ENCODE peak calls at places on chromosomes 5 and 9, in four cellular contexts. F is HepG2, X is H1, U is GM12878. M is an unnamed sample.

GRCh38 chr9:114119242-114120191 is 20.4 kb upstream of the KIF12 start:
- DNase-seq in F (peak), X (no peak), U (no peak), M (no peak)

GRCh38 chr5:159240301-159240870 is 22.7 kb upstream of the UBLCP1 start:
- DNase-seq in F (no peak), X (no peak), U (no peak), M (no peak)

GRCh38 chr9:12666813-12667212 is 26.4 kb upstream of the TYRP1 start:
- DNase-seq in F (peak), X (no peak), U (no peak), M (no peak)

GRCh38 chr5:178237431-178238312 is 5.1 kb upstream of the PHYKPL start:
- DNase-seq in F (no peak), X (no peak), U (no peak), M (no peak)

GRCh38 chr9:127910613-127911205 is 6.1 kb downstream of the ST6GALNAC4 start:
- DNase-seq in F (no peak), X (no peak), U (no peak), M (no peak)

GRCh38 chr5:138948391-138949222 is 73.5 kb upstream of the LRRTM2 start:
- DNase-seq in F (no peak), X (no peak), U (no peak), M (no peak)

GRCh38 chr5:180786398-180787005 is 16.1 kb downstream of the MGAT1 start:
- DNase-seq in F (no peak), X (no peak), U (no peak), M (no peak)

GRCh38 chr5:119417891-119418781 is 34.2 kb upstream of the HSD17B4 start:
- DNase-seq in F (no peak), X (no peak), U (no peak), M (no peak)

GRCh38 chr9:69223605-69224004 is 49.5 kb downstream of the TJP2 start:
- DNase-seq in F (peak), X (peak), U (no peak), M (peak)

GRCh38 chr9:134800791-134801339 is 79.7 kb upstream of the FCN2 start:
- DNase-seq in F (no peak), X (no peak), U (no peak), M (no peak)

GRCh38 chr9:99169982-99170761 is 51.6 kb downstream of the ALG2 start:
- DNase-seq in F (no peak), X (no peak), U (no peak), M (peak)

GRCh38 chr5:1037123-1037670 is 28.6 kb downstream of the NKD2 start:
- DNase-seq in F (no peak), X (no peak), U (no peak), M (no peak)

GRCh38 chr9:71895122-71895521 is 15.9 kb downstream of the ABHD17B start:
- DNase-seq in F (no peak), X (no peak), U (no peak), M (no peak)

GRCh38 chr5:139653616-139654015 is 5.5 kb downstream of the CXXC5 start:
- DNase-seq in F (no peak), X (no peak), U (no peak), M (no peak)

GRCh38 chr5:137220523-137220927 is 278.6 kb downstream of the SPOCK1 start:
- DNase-seq in F (peak), X (peak), U (no peak), M (peak)

GRCh38 chr5:176875783-176876505 is 23.2 kb downstream of the HK3 start:
- DNase-seq in F (no peak), X (no peak), U (no peak), M (no peak)

GRCh38 chr9:35829084-35829763 is at the start of gene TMEM8B:
- DNase-seq in F (peak), X (no peak), U (no peak), M (peak)

GRCh38 chr9:116358251-116358650 is 204.7 kb downstream of the PAPPA start:
- DNase-seq in F (no peak), X (no peak), U (no peak), M (no peak)

GRCh38 chr5:158023266-158023665 is 164.3 kb upstream of the CLINT1 start:
- DNase-seq in F (no peak), X (no peak), U (no peak), M (no peak)
- TF ChIP-seq SUZ12 in F (no peak), X (no peak), U (no peak), M (no peak)

GRCh38 chr9:33277484-33277883 is 12.6 kb downstream of the CHMP5 start:
- DNase-seq in F (no peak), X (no peak), U (no peak), M (no peak)
- H3K4me3 ChIP-seq in F (no peak), X (no peak), U (no peak), M (no peak)

DNA sequence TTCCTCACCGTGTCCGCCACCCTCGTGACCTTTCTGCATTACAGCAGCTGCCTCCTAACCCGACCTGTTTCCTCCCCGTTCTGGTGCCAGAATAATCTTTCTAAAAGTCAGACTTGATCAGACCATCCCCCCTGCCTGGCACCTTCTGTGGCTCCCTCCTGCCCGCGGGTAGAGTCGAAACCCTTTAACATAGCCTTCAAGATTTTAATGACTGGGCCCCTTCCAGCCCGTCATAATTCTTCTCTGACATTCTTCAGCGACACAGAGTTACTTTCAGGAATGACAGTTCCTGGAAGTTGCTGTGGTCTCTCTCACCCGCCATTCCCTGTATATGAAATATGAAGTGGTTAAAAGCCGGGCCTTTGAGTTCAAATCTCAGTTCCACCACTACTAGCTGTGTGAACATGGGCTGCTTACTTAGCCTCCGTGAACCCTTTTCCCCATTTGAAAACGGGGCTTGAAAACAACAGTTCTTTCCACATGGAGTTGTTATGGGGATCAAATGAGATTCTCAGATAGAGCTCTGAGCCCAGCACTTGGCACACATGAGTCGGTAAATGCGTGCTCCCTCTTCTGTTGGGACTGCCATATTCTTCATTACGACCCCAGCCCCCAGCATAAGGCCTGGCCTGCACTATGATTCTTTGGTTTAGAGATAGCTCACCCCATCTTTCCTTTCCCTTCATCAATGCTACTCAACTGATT is 715 bp downstream of the NANS start:
- DNase-seq in F (peak), X (no peak), U (no peak), M (no peak)
- TF ChIP-seq YY1 in F (no peak), X (no peak), U (peak), M (no peak)

DNA sequence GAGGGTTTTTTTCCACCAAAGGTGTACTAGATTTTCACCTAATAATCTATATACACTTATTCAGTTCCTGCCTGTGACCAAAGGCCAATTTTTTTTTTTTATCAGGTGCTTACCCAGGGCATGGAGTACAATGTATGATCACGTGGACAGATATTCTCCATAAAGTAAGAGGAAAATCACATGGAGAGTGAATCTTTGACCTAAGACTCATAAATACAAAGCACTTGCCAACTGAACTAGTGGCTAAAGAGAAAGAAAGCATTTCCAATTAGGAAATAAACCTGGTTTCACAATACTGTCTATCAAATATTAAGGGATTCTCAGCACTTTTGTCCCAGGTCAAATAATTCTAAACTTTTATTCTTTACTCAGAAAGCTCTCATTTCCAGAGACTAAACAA is 33.0 kb upstream of the CEP120 start:
- DNase-seq in F (no peak), X (no peak), U (no peak), M (no peak)
- TF ChIP-seq SUZ12 in F (no peak), X (no peak), U (no peak), M (no peak)

DNA sequence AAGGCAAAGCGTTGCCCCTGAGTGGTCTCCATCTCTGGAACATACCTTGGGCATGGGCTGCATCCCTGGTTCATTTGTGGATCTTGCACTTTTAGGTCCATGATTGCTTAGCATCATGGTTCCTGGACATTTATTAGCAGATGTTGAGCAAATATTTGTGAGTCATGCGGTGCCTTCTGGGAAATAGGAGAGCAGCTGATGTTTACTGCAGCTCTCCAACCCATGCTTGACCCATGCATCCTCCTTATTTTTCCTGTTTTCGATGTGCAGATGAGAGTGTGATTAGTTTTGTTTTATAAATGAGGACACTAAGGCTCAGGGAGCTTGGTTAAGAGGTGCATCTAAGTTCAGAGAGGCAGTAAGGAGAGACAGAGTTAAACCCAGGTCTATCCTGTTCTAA is 253.7 kb downstream of the ICE1 start:
- DNase-seq in F (no peak), X (no peak), U (no peak), M (no peak)
- H3K4me3 ChIP-seq in F (no peak), X (no peak), U (no peak), M (no peak)

GRCh38 chr5:147400836-147401235 is 109.0 kb downstream of the DPYSL3 start:
- DNase-seq in F (no peak), X (no peak), U (no peak), M (no peak)

GRCh38 chr5:147396070-147396469 is 113.8 kb downstream of the DPYSL3 start:
- DNase-seq in F (no peak), X (no peak), U (no peak), M (no peak)

GRCh38 chr5:147400076-147400809 is 109.6 kb downstream of the DPYSL3 start:
- DNase-seq in F (no peak), X (no peak), U (no peak), M (no peak)

GRCh38 chr5:147397616-147398015 is 112.3 kb downstream of the DPYSL3 start:
- DNase-seq in F (no peak), X (no peak), U (no peak), M (no peak)

DNA sequence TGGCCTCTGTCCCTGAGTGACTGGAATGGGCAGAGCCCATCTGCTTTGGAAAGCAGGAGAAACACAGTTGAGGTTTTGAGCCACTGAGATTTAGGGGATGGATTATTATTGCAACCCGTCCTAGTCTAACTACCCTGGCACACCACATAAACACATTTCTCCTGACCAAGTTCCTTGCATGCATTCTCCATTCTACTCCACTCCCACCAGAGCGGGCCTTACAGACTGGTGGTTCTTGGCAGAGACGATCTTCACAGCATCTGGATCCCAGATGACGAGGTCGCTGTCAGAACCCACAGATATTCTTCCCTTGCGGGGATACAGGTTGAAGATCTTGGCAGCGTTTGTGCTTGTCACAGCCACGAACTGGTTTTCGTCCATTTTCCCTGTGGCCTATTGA is 111.0 kb downstream of the DPYSL3 start:
- DNase-seq in F (no peak), X (no peak), U (no peak), M (no peak)
- TF ChIP-seq YY1 in F (no peak), X (no peak), U (no peak), M (no peak)

GRCh38 chr5:124207118-124207517 is 539.3 kb downstream of the ZNF608 start:
- DNase-seq in F (no peak), X (no peak), U (no peak), M (no peak)

GRCh38 chr5:124210106-124210918 is 536.1 kb downstream of the ZNF608 start:
- DNase-seq in F (no peak), X (no peak), U (no peak), M (no peak)

DNA sequence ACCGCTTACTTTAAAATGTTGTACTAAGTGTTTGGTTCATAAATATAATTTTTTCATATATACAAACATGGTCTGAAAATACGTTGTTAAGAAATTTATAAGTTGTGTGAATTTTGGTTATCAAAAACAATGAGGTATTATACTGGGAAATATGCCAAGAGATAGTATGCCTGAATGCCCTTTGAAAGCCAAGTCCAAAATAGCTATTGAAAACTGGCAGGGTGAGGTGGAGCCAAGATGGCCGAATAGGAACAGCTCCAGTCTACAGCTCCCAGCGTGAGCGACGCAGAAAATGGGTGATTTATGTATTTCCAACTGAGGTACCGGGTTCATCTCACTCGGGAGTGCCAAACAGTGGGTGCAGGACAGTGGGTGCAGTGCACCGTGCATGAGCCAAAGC is 533.5 kb downstream of the ZNF608 start:
- DNase-seq in F (no peak), X (no peak), U (no peak), M (no peak)
- TF ChIP-seq SUZ12 in F (no peak), X (no peak), U (no peak), M (no peak)

DNA sequence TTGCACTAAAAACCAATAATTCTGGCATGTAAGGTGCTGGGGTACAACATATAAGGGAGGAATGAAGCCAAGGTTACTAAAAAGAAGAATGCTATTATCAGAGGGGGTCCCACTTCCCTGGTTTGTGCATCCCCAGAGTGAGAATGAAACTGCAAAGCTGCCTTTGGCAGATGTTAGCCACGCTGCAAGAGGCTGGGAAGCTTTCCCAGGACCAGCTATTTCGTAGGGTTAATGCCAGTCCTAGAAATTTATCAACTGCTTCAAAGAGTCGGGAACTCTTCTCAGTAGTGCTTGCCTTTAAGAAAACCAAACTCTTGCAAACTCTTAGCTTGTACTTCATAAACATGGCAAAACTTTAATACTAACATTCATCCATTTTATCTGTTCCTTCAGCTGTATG is 87.5 kb upstream of the NR5A1 start:
- DNase-seq in F (no peak), X (no peak), U (no peak), M (no peak)
- H3K4me3 ChIP-seq in F (peak), X (peak), U (no peak), M (no peak)

DNA sequence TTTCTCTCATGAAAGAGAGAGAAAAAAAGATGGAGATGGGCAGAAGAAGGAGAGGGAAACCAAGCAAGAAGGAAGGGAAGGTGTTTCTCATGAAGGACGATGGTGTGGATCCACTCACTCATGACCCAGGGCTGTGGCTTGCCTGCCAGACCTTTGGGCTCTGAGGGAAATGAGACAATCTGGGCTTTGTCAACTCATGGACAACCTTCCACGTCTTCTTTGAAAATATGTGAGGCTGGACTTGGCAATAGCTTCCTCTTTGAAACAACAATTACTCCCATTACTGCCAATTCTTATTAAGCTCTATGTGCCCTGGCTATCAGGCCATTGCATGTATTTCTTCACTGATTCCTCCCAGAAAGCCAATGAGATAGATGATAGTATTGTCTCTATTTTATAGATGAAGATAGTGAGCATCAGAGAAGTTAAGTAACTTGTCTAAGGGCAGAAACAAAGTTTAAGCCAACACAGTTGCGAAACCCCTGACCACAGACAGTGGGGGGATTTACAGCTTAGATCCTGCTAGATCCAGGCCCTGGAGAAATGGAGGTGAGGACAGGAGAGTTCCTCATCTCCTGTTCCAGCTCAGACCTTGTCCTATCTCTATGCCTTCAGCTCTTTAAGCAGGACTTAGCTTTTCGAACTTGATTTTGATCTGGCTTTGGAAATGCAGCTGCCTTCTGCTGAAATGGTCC is 132.4 kb downstream of the GCNT1 start:
- DNase-seq in F (no peak), X (no peak), U (no peak), M (no peak)
- TF ChIP-seq YY1 in F (no peak), X (no peak), U (no peak), M (no peak)

GRCh38 chr5:167629634-167630033 is 661.8 kb upstream of the WWC1 start:
- DNase-seq in F (no peak), X (no peak), U (no peak), M (no peak)
- TF ChIP-seq SUZ12 in F (no peak), X (no peak), U (no peak), M (no peak)